ENCODE peak calls at places on chromosomes 1 and 21, in five cellular contexts. One of them, this sample, is unnamed.

GRCh38 chr1:228274452-228275153 is 66.8 kb downstream of the OBSCN start:
- DNase-seq in Daoy: no peak
- DNase-seq in glutamatergic neuron: no peak
- DNase-seq in left colon: no peak
- DNase-seq in ovary: no peak
- DNase-seq in this sample: no peak

GRCh38 chr21:34865922-34866271 is 183.2 kb downstream of the RUNX1 start:
- DNase-seq in Daoy: no peak
- DNase-seq in glutamatergic neuron: no peak
- DNase-seq in left colon: no peak
- DNase-seq in ovary: no peak
- DNase-seq in this sample: peak; percentile 48

GRCh38 chr1:227949341-227949921 is 1.7 kb upstream of the WNT9A start:
- DNase-seq in glutamatergic neuron: no peak
- DNase-seq in left colon: no peak
- DNase-seq in Daoy: no peak
- DNase-seq in ovary: no peak
- DNase-seq in this sample: no peak

GRCh38 chr1:57550092-57550491 is 126.2 kb upstream of the DAB1 start:
- DNase-seq in left colon: no peak
- DNase-seq in ovary: no peak
- DNase-seq in glutamatergic neuron: no peak
- DNase-seq in Daoy: peak; percentile 17
- DNase-seq in this sample: no peak

GRCh38 chr1:25520446-25521061 is 22.9 kb upstream of the LDLRAP1 start:
- DNase-seq in Daoy: peak; percentile 59
- DNase-seq in glutamatergic neuron: peak; percentile 64
- DNase-seq in ovary: peak; percentile 83
- DNase-seq in left colon: peak; percentile 81
- DNase-seq in this sample: peak; percentile 57

GRCh38 chr1:228240411-228241240 is 32.8 kb downstream of the OBSCN start:
- DNase-seq in Daoy: no peak
- DNase-seq in left colon: no peak
- DNase-seq in ovary: no peak
- DNase-seq in glutamatergic neuron: no peak
- DNase-seq in this sample: no peak

GRCh38 chr1:107830075-107830474 is 134.9 kb downstream of the VAV3 start:
- DNase-seq in glutamatergic neuron: no peak
- DNase-seq in Daoy: no peak
- DNase-seq in left colon: no peak
- DNase-seq in ovary: no peak
- DNase-seq in this sample: no peak

GRCh38 chr1:211577826-211578639 is 928 bp downstream of the SLC30A1 start:
- DNase-seq in glutamatergic neuron: peak; percentile 74
- DNase-seq in ovary: peak; percentile 71
- DNase-seq in Daoy: peak; percentile 87
- DNase-seq in left colon: peak; percentile 83
- DNase-seq in this sample: peak; percentile 89

GRCh38 chr21:44969965-44970755 is 30.3 kb downstream of the SLX9 start:
- DNase-seq in ovary: no peak
- DNase-seq in Daoy: no peak
- DNase-seq in glutamatergic neuron: no peak
- DNase-seq in left colon: no peak
- DNase-seq in this sample: no peak

GRCh38 chr1:207805841-207806421 is 54.1 kb downstream of the CD46 start:
- DNase-seq in left colon: no peak
- DNase-seq in glutamatergic neuron: no peak
- DNase-seq in Daoy: peak; percentile 95
- DNase-seq in ovary: peak; percentile 75
- DNase-seq in this sample: no peak

GRCh38 chr1:160030657-160031367 is 978 bp downstream of the PIGM start:
- DNase-seq in Daoy: no peak
- DNase-seq in left colon: no peak
- DNase-seq in ovary: no peak
- DNase-seq in glutamatergic neuron: no peak
- DNase-seq in this sample: no peak

GRCh38 chr1:230426246-230427101 is at the start of gene PGBD5:
- DNase-seq in Daoy: peak; percentile 85
- DNase-seq in left colon: peak; percentile 88
- DNase-seq in ovary: peak; percentile 29
- DNase-seq in glutamatergic neuron: peak; percentile 92
- DNase-seq in this sample: peak; percentile 92

GRCh38 chr1:57591854-57592253 is 168.0 kb upstream of the DAB1 start:
- DNase-seq in ovary: no peak
- DNase-seq in Daoy: no peak
- DNase-seq in glutamatergic neuron: no peak
- DNase-seq in left colon: no peak
- DNase-seq in this sample: no peak

GRCh38 chr21:44618909-44619308 is 7.0 kb downstream of the KRTAP10-8 start:
- DNase-seq in ovary: no peak
- DNase-seq in glutamatergic neuron: no peak
- DNase-seq in Daoy: no peak
- DNase-seq in left colon: no peak
- DNase-seq in this sample: no peak

GRCh38 chr1:212719633-212720032 is 20.0 kb upstream of the BATF3 start:
- DNase-seq in ovary: no peak
- DNase-seq in glutamatergic neuron: no peak
- DNase-seq in left colon: no peak
- DNase-seq in Daoy: no peak
- DNase-seq in this sample: no peak

GRCh38 chr1:59498640-59499039 is 201.7 kb downstream of the FGGY start:
- DNase-seq in glutamatergic neuron: no peak
- DNase-seq in left colon: no peak
- DNase-seq in ovary: no peak
- DNase-seq in Daoy: peak; percentile 60
- DNase-seq in this sample: no peak

GRCh38 chr1:160161965-160162705 is 10.7 kb downstream of the ATP1A4 start:
- DNase-seq in Daoy: peak; percentile 18
- DNase-seq in left colon: no peak
- DNase-seq in ovary: no peak
- DNase-seq in glutamatergic neuron: peak; percentile 34
- DNase-seq in this sample: no peak

This sample was measured in Caco-2.